ENCODE peak calls at places on chromosome 11, in seven cellular contexts. C, Q, E, W, P, M and A are unnamed samples.

GRCh38 chr11:70885721-70886305 is 366.6 kb downstream of the SHANK2 start:
- DNase-seq in Q (no peak), M (no peak), W (no peak), P (peak; percentile 27), E (no peak), C (no peak), A (peak; percentile 10)

GRCh38 chr11:118628432-118628831 is 21.0 kb downstream of the PHLDB1 start:
- DNase-seq in C (no peak), P (no peak), E (no peak), Q (no peak), W (no peak), M (no peak), A (no peak)

GRCh38 chr11:2870460-2870859 is 15.1 kb downstream of the CDKN1C start:
- DNase-seq in E (no peak), P (no peak), C (no peak), W (no peak), Q (no peak), M (no peak), A (no peak)

GRCh38 chr11:124800226-124800929 is at the start of gene MSANTD2:
- DNase-seq in M (peak; percentile 76), Q (peak; percentile 86), W (peak; percentile 90), C (peak; percentile 61), E (peak; percentile 82), P (peak; percentile 59), A (peak; percentile 63)

GRCh38 chr11:35923452-35923851 is 20.4 kb upstream of the LDLRAD3 start:
- DNase-seq in P (no peak), W (no peak), E (no peak), C (no peak), M (no peak), Q (no peak), A (no peak)

GRCh38 chr11:17352925-17353227 is 1.3 kb downstream of the NCR3LG1 start:
- DNase-seq in Q (peak; percentile 64), P (no peak), W (peak; percentile 75), C (peak; percentile 45), E (peak; percentile 41), M (peak; percentile 43), A (peak; percentile 49)

GRCh38 chr11:90204832-90205646 is 17.8 kb downstream of the CHORDC1 start:
- DNase-seq in P (peak; percentile 42), E (peak; percentile 52), M (peak; percentile 75), W (no peak), Q (no peak), C (peak; percentile 35), A (peak; percentile 75)

GRCh38 chr11:126840201-126840886 is 160.2 kb downstream of the KIRREL3 start:
- DNase-seq in C (no peak), W (no peak), E (peak; percentile 86), Q (no peak), P (peak; percentile 4), M (no peak), A (peak; percentile 5)

GRCh38 chr11:134119094-134119493 is 50.2 kb downstream of the JAM3 start:
- DNase-seq in C (peak; percentile 77), M (no peak), E (peak; percentile 91), W (no peak), P (peak; percentile 83), Q (no peak), A (peak; percentile 62)

GRCh38 chr11:19723572-19724342 is 11.1 kb downstream of the NAV2 start:
- DNase-seq in Q (no peak), C (peak; percentile 65), M (peak; percentile 84), E (peak; percentile 64), P (peak; percentile 17), W (peak; percentile 84), A (peak; percentile 52)

GRCh38 chr11:10701982-10702381 is 8.4 kb upstream of the IRAG1 start:
- DNase-seq in P (peak; percentile 9), Q (no peak), C (peak; percentile 50), M (peak; percentile 25), W (no peak), E (peak; percentile 34), A (peak; percentile 60)

GRCh38 chr11:131626761-131627160 is 256.3 kb downstream of the NTM start:
- DNase-seq in P (no peak), E (no peak), C (no peak), M (no peak), W (no peak), Q (no peak), A (no peak)

GRCh38 chr11:20337526-20338154 is 25.9 kb upstream of the HTATIP2 start:
- DNase-seq in P (peak; percentile 20), C (peak; percentile 8), Q (no peak), W (no peak), E (peak; percentile 22), M (peak; percentile 47), A (peak; percentile 40)

GRCh38 chr11:69510471-69511357 is 29.3 kb downstream of the LINC01488 start:
- DNase-seq in Q (no peak), P (peak; percentile 44), M (peak; percentile 51), C (peak; percentile 46), E (peak; percentile 81), W (no peak), A (peak; percentile 62)

GRCh38 chr11:64245401-64245796 is 1.3 kb downstream of the PPP1R14B start:
- DNase-seq in W (no peak), M (peak; percentile 55), E (no peak), C (no peak), Q (peak; percentile 73), P (no peak), A (no peak)

GRCh38 chr11:19091366-19091765 is 25.6 kb upstream of the ZDHHC13 start:
- DNase-seq in P (no peak), W (no peak), C (peak; percentile 40), Q (no peak), E (no peak), M (no peak), A (no peak)

GRCh38 chr11:105298630-105299029 is 159.1 kb upstream of the CARD18 start:
- DNase-seq in W (no peak), P (peak; percentile 12), Q (no peak), M (peak; percentile 16), C (no peak), E (peak; percentile 54), A (peak; percentile 35)

GRCh38 chr11:71228961-71229360 is 23.4 kb downstream of the SHANK2 start:
- DNase-seq in M (no peak), W (no peak), C (no peak), Q (no peak), E (no peak), P (no peak), A (peak; percentile 38)

GRCh38 chr11:36073411-36074203 is 129.7 kb downstream of the LDLRAD3 start:
- DNase-seq in C (peak; percentile 30), M (peak; percentile 3), P (peak; percentile 73), W (no peak), E (peak; percentile 64), Q (peak; percentile 66), A (peak; percentile 85)

GRCh38 chr11:9573054-9573774 is at the start of gene WEE1:
- DNase-seq in E (peak; percentile 97), W (peak; percentile 100), Q (peak; percentile 99), P (peak; percentile 97), M (peak; percentile 98), C (peak; percentile 99), A (peak; percentile 97)
- TF ChIP-seq CTCF in E (no peak), W (no peak), Q (no peak), P (no peak), M (no peak), C (no peak), A (no peak)

DNA sequence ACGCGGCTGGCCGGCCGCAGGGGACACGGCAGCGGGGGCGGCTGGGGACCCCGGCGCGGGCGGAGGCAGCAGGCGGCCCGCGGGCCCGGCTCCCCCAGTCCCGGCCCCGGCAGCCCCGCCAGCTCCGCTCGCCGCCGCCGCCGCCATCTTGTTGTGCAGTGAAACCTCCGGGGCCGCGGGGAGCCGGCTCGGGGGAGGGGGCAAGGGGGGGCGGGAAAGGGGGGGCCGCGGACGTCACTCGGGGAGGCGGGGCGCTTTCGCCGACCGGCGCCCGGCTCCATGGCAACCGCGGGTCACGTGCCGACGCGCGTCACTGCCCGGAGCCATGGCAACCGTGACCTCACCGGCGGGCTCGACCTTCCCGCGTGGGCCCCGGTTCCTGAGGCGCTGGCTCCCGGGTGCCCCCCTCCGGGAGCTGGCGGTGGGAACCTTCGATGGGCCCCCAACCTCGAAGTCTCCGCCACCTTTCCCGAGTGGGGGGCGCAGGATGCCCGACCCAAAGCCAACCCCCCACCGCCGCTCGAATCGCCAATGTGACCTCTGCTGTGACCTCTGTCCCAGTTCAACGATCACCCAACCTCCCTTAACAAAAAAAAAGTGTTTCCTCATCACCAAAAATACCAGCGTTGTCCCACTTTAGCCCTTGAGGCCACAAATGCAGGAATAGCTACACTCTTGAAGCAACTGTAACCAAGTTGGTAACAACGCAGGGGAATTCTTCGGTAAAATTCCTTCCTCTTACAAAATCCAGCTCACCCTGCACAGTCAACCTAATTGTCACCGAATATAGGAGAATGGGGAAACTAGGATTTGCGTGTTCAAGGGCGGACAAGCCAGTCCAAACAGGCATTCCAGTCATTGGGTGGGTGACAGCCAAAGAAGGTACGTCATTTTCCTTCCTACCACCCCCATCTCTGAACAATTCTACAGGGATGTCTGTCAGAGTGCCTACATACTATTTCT is at the start of gene SIK3:
- DNase-seq in M (peak; percentile 92), E (peak; percentile 85), Q (peak; percentile 97), C (peak; percentile 88), P (peak; percentile 83), W (peak; percentile 95), A (peak; percentile 90)
- TF ChIP-seq CTCF in M (no peak), E (peak; percentile 27), Q (peak; percentile 58), C (peak; percentile 68), P (peak; percentile 73), W (no peak), A (peak; percentile 38)

DNA sequence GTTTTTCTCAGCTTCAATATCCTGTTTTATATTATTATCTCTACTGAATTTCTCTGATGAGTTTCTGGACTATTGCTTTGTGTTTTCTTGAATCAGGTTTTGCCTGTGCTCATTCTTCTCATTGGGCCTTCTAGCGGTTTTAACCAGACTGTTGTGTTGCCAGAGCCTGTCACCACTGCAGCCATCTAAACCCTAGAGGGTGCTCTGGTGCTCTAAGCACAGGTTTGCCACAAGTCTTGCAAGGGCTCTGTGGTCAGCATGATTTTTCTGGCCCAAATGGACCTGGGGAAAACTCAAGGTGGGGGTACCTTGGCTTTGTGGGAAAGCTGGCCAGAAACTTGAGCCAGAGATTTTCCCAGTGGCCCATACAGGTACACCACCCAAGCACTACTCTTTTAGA is 52.4 kb upstream of the TYR start:
- DNase-seq in P (no peak), E (no peak), Q (no peak), M (no peak), C (no peak), W (no peak), A (no peak)
- TF ChIP-seq CTCF in P (no peak), E (no peak), Q (no peak), M (no peak), C (no peak), W (no peak), A (no peak)

GRCh38 chr11:83319346-83319745 is 33.2 kb upstream of the CCDC90B start:
- DNase-seq in Q (no peak), E (no peak), P (no peak), W (no peak), M (no peak), C (peak; percentile 62), A (no peak)
- TF ChIP-seq CTCF in Q (no peak), E (no peak), P (no peak), W (no peak), M (no peak), C (no peak), A (no peak)

GRCh38 chr11:13354335-13354734 is 76.7 kb downstream of the BMAL1 start:
- DNase-seq in E (no peak), W (no peak), C (no peak), M (peak; percentile 40), Q (no peak), P (no peak), A (peak; percentile 22)
- TF ChIP-seq CTCF in E (no peak), W (no peak), C (peak; percentile 47), M (peak; percentile 60), Q (no peak), P (peak; percentile 53), A (peak; percentile 35)

GRCh38 chr11:29343465-29344333 is 673.1 kb downstream of the KCNA4 start:
- DNase-seq in C (peak; percentile 40), E (peak; percentile 25), Q (peak; percentile 26), W (no peak), M (peak; percentile 76), P (peak; percentile 50), A (peak; percentile 56)
- TF ChIP-seq CTCF in C (peak; percentile 97), E (peak; percentile 76), Q (no peak), W (peak; percentile 55), M (peak; percentile 93), P (peak; percentile 99), A (peak; percentile 98)